ENCODE peak calls at places on chromosomes 13 and 19, in seven cellular contexts. O is H1, H is IMR-90, D is mesendoderm, F is trophoblast cell, C is neuronal stem cell, N is mesenchymal stem cell. S is an unnamed sample.

GRCh38 chr13:111485491-111486250 is 165.2 kb downstream of the TEX29 start:
- DNase-seq in O (no peak), H (no peak), D (no peak), F (no peak), C (no peak), N (no peak), S (no peak)

GRCh38 chr19:16628984-16629691 is 1.1 kb upstream of the MED26 start:
- DNase-seq in O (no peak), H (peak), D (peak), F (no peak), C (no peak), N (peak), S (no peak)

GRCh38 chr13:24253520-24254150 is 55.7 kb upstream of the C1QTNF9 start:
- DNase-seq in O (no peak), H (no peak), D (no peak), F (no peak), C (no peak), N (no peak), S (no peak)

GRCh38 chr13:20430296-20430695 is 95.4 kb downstream of the CRYL1 start:
- DNase-seq in O (no peak), H (no peak), D (no peak), F (no peak), C (no peak), N (no peak), S (no peak)

GRCh38 chr13:24112791-24113190 is 47.7 kb upstream of the SPATA13 start:
- DNase-seq in O (no peak), H (peak), D (no peak), F (no peak), C (no peak), N (peak), S (no peak)

GRCh38 chr13:63184693-63185092 is 1769.0 kb upstream of the PCDH20 start:
- DNase-seq in O (peak), H (peak), D (peak), F (peak), C (peak), N (peak), S (peak)

GRCh38 chr19:41691268-41691970 is 3.3 kb upstream of the CEACAM7 start:
- DNase-seq in O (peak), H (no peak), D (peak), F (no peak), C (no peak), N (no peak), S (peak)

GRCh38 chr19:41871573-41872383 is 5.3 kb upstream of the CD79A start:
- DNase-seq in O (no peak), H (no peak), D (peak), F (no peak), C (no peak), N (peak), S (no peak)

GRCh38 chr13:29523199-29523931 is 72.1 kb downstream of the SLC7A1 start:
- DNase-seq in O (no peak), H (no peak), D (no peak), F (no peak), C (no peak), N (no peak), S (no peak)

GRCh38 chr13:39253774-39254173 is 215.5 kb downstream of the NHLRC3 start:
- DNase-seq in O (no peak), H (peak), D (no peak), F (peak), C (no peak), N (no peak), S (no peak)

GRCh38 chr13:101258071-101258470 is 158.2 kb downstream of the NALCN start:
- DNase-seq in O (no peak), H (peak), D (peak), F (peak), C (peak), N (peak), S (peak)

GRCh38 chr13:107459430-107459829 is 755.9 kb downstream of the LIG4 start:
- DNase-seq in O (no peak), H (peak), D (no peak), F (no peak), C (no peak), N (peak), S (no peak)

GRCh38 chr13:113802090-113802531 is 43.1 kb downstream of the TMEM255B start:
- DNase-seq in O (peak), H (peak), D (peak), F (no peak), C (peak), N (peak), S (peak)

GRCh38 chr13:40087021-40088002 is 431.9 kb downstream of the COG6 start:
- DNase-seq in O (no peak), H (no peak), D (no peak), F (no peak), C (peak), N (no peak), S (peak)

GRCh38 chr13:106499905-106500304 is 35.6 kb downstream of the EFNB2 start:
- DNase-seq in O (no peak), H (peak), D (no peak), F (no peak), C (no peak), N (no peak), S (no peak)

GRCh38 chr13:94315188-94315587 is 164.3 kb downstream of the DCT start:
- DNase-seq in O (no peak), H (no peak), D (no peak), F (no peak), C (no peak), N (no peak), S (no peak)

DNA sequence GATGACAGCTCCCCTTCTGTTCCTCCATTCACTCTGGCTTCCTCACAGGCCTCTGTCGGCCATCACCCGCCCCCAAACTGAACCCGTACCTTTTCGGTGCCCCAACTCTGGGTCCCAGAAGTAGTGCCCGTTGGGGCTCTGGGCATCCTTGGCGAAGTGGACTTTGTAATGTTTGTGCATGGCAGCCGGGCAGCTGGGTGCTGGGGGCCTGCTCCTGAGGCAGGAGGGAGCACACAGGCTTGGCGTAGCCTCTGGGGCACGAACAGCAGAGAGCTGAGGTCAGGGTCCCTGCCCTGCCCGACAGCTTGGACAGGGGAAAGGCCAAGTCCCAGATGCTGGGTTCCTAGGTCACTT is 834 bp downstream of the NKPD1 start:
- DNase-seq in O (no peak), H (no peak), D (no peak), F (no peak), C (no peak), N (no peak), S (no peak)
- H2BK120ac ChIP-seq in O (no peak), H (no peak), D (no peak), F (no peak), C (no peak), N (no peak), S (no peak)

DNA sequence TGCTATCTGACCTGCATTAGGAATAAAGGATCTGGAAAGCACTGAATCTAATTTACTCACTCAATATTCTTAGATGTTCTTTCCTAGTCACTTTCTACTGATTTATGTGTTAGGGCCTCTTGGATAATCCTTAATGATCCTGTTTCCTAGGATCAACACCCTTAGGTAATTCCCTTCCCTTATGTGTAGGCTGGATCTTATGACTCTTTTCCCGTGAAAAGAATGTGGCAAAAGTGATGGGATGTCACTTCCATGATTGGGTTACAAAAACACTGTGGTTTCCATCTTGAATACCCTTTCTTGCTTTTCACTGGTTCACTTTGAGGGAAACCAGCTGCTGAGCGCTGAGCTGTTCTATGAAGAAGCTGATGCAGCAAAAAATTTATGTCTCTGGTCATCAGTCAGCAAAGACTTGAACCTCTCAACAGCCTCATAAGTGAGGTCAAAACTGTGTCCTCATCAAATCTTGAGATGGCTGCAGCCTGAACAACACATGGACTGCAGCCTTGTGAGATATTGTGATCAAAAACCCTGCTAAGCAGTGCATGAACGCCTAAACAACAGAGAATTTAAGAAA is 609.4 kb downstream of the OLFM4 start:
- DNase-seq in O (no peak), H (no peak), D (no peak), F (no peak), C (no peak), N (no peak), S (no peak)
- H2BK120ac ChIP-seq in O (no peak), H (no peak), D (no peak), F (no peak), C (no peak), N (no peak), S (no peak)

GRCh38 chr13:74423434-74423833 is 289.2 kb upstream of the KLF12 start:
- DNase-seq in O (no peak), H (no peak), D (no peak), F (no peak), C (no peak), N (no peak), S (no peak)
- H2BK120ac ChIP-seq in O (no peak), H (no peak), D (no peak), F (no peak), C (no peak), N (no peak), S (no peak)

GRCh38 chr13:91950803-91951202 is 552.4 kb downstream of the GPC5 start:
- DNase-seq in O (no peak), H (no peak), D (no peak), F (no peak), C (no peak), N (no peak), S (no peak)
- H2BK120ac ChIP-seq in O (no peak), H (no peak), D (no peak), F (no peak), C (no peak), N (no peak), S (no peak)

GRCh38 chr19:7706662-7707454 is 4.9 kb upstream of the FCER2 start:
- DNase-seq in O (no peak), H (no peak), D (no peak), F (no peak), C (no peak), N (no peak), S (no peak)
- H2BK120ac ChIP-seq in O (no peak), H (no peak), D (no peak), F (no peak), C (peak), N (no peak), S (no peak)

GRCh38 chr19:54172413-54172763 is 572 bp downstream of the TMC4 start:
- DNase-seq in O (no peak), H (no peak), D (no peak), F (peak), C (no peak), N (no peak), S (no peak)

GRCh38 chr19:54168174-54168917 is 4.6 kb downstream of the TMC4 start:
- DNase-seq in O (peak), H (peak), D (peak), F (peak), C (peak), N (peak), S (peak)

GRCh38 chr19:54165222-54165621 is 5.7 kb upstream of the LENG1 start:
- DNase-seq in O (no peak), H (no peak), D (no peak), F (no peak), C (no peak), N (no peak), S (no peak)

GRCh38 chr19:54172764-54173699 is at the start of gene TMC4:
- DNase-seq in O (peak), H (no peak), D (peak), F (peak), C (no peak), N (peak), S (peak)

DNA sequence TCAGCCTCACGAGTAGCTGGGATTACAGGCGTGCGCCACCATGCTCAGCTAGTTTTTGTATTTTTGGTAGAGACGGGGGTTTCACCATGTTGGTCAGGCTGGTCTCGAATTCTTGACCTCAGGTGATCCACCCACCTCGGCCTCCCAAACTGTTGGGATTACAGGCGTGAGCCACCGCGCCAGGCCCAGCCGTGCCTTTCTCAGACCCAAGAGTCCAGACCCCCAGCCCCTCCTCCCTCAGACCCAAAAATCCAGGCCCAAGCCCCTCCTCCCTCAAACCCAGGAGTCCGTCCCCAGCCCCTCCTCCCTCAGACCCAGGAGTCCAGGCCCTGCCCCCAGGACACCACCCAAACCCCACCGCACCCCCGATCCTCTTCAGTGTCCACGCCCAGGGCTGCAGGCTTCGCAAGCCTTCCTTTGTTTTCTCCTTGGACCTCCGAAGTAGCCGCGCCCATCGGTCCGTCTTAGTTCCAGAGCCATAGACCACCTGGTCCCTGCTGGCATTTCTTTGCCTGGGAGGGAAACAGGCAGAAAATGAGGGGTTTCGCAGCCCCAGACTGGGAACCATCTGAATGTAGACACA is 3.7 kb downstream of the TMC4 start:
- DNase-seq in O (no peak), H (no peak), D (no peak), F (no peak), C (no peak), N (no peak), S (no peak)
- H2BK120ac ChIP-seq in O (no peak), H (no peak), D (no peak), F (no peak), C (no peak), N (no peak), S (no peak)

DNA sequence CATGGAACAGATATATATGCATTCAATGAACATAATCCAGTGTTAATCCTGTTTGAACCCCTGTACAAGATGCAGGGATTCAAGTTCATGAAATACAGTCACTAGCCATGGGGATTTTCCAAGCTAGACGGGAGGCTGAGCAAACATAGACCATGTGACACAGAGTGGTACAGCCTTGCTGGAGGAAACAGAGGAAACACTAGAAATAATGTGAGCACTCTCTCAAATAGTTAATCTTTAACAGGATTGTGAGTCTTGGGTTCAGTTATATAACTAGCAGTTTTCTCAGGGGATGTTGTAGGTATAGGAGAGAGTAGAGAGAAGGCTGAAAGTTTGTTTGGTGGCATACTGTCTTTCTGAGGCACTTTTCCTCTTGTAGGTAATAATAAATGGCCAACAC is 13.9 kb upstream of the LGALS16 start:
- DNase-seq in O (no peak), H (no peak), D (no peak), F (no peak), C (no peak), N (no peak), S (no peak)
- H2BK120ac ChIP-seq in O (no peak), H (no peak), D (no peak), F (no peak), C (no peak), N (no peak), S (no peak)

GRCh38 chr13:59463023-59463422 is 700.7 kb downstream of the DIAPH3 start:
- DNase-seq in O (no peak), H (no peak), D (no peak), F (no peak), C (no peak), N (no peak), S (no peak)
- H2BK120ac ChIP-seq in O (no peak), H (no peak), D (no peak), F (no peak), C (no peak), N (no peak), S (no peak)

GRCh38 chr19:4573682-4574081 is 14.2 kb upstream of the SEMA6B start:
- DNase-seq in O (no peak), H (no peak), D (no peak), F (no peak), C (no peak), N (no peak), S (no peak)
- H2BK120ac ChIP-seq in O (no peak), H (no peak), D (no peak), F (no peak), C (no peak), N (no peak), S (no peak)

S was measured in H9.